ENCODE peak calls at places on chromosomes 4 and X, in seven cellular contexts. M is neural progenitor cell, P is mesenchymal stem cell, A is astrocyte, V is OCI-LY7, Y is H1, O is K562. Q is an unnamed sample. For H3K36me3, the result is how much of the 10 kb centered on the place peaks cover.

GRCh38 chrX:81301877-81302276 is 100.0 kb downstream of the SH3BGRL start:
- DNase-seq in P (no peak), Y (no peak), O (no peak), M (no peak), A (peak), V (no peak), Q (peak)

GRCh38 chr4:153018031-153018430 is 81.9 kb downstream of the FHDC1 start:
- DNase-seq in M (no peak), Y (no peak), P (no peak), O (no peak), V (no peak), A (no peak), Q (peak)

GRCh38 chrX:44314855-44315254 is 28.6 kb downstream of the EFHC2 start:
- DNase-seq in Y (no peak), O (peak), M (no peak), A (no peak), P (no peak), V (no peak), Q (no peak)

GRCh38 chrX:19544693-19545305 is 29.5 kb upstream of the MAP3K15 start:
- DNase-seq in P (peak), M (peak), O (peak), A (peak), V (peak), Y (no peak), Q (peak)

GRCh38 chr4:2875556-2875955 is 31.9 kb downstream of the ADD1 start:
- DNase-seq in A (no peak), O (no peak), P (no peak), M (no peak), Y (no peak), V (no peak), Q (no peak)

GRCh38 chr4:57448452-57448851 is 338.3 kb upstream of the IGFBP7 start:
- DNase-seq in V (no peak), O (no peak), P (no peak), M (no peak), A (no peak), Y (no peak), Q (no peak)

GRCh38 chr4:187608001-187608421 is 387.6 kb upstream of the ZFP42 start:
- DNase-seq in A (peak), Y (no peak), O (no peak), V (no peak), M (no peak), P (peak), Q (peak)

GRCh38 chrX:21126661-21127060 is 247.6 kb upstream of the CNKSR2 start:
- DNase-seq in O (no peak), A (no peak), P (no peak), M (no peak), V (no peak), Y (no peak), Q (no peak)

GRCh38 chr4:182576609-182577289 is 333.5 kb downstream of the TENM3 start:
- DNase-seq in Y (no peak), M (peak), A (peak), O (no peak), P (no peak), V (no peak), Q (no peak)

GRCh38 chr4:67700119-67700873 is 659 bp downstream of the UBA6 start:
- DNase-seq in Y (no peak), M (no peak), O (peak), P (peak), A (peak), V (peak), Q (no peak)

GRCh38 chr4:148845609-148846008 is 403.4 kb upstream of the NR3C2 start:
- DNase-seq in M (no peak), A (no peak), Y (no peak), O (no peak), V (no peak), P (no peak), Q (no peak)

GRCh38 chr4:165293927-165294649 is 33.4 kb upstream of the MSMO1 start:
- DNase-seq in Y (no peak), P (no peak), A (no peak), M (no peak), V (peak), O (no peak), Q (no peak)
- H2AFZ ChIP-seq in Y (no peak), P (no peak), A (no peak), M (no peak), V (peak), O (no peak), Q (no peak)

GRCh38 chr4:39846135-39846534 is 131.6 kb downstream of the PDS5A start:
- DNase-seq in V (no peak), A (peak), O (no peak), P (no peak), Y (no peak), M (no peak), Q (peak)

GRCh38 chr4:39850727-39851126 is 127.0 kb downstream of the PDS5A start:
- DNase-seq in Y (no peak), P (no peak), M (no peak), O (no peak), A (no peak), V (no peak), Q (no peak)

GRCh38 chr4:39841894-39842293 is 135.8 kb downstream of the PDS5A start:
- DNase-seq in A (no peak), O (no peak), M (no peak), Y (no peak), P (no peak), V (no peak), Q (no peak)

DNA sequence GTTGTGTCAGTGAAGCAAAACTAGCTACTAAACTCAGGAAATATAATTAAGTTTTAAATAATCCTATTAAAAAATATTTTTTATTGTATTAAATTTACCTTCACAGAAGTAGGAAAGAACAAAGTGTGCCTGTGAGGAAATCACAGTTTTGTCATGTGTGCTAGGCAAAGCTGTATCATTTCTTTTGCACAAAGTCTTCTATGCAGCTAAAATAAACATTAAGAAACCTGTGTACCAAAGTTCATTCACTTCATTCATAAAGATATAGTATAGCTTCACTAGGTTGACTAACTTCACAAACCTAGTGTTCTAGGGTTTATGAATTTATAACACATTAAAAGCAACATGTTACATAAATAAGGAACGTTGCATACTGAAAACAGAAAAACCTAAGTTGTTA is 131.0 kb downstream of the PDS5A start:
- DNase-seq in P (no peak), A (no peak), Y (no peak), O (no peak), V (no peak), M (no peak), Q (no peak)
- H3K36me3 ChIP-seq in P (half or more), A (under half), Y (under half), O (half or more), V (half or more), M (under half), Q (under half)

GRCh38 chr4:38454284-38454683 is 209.7 kb upstream of the KLF3 start:
- DNase-seq in A (no peak), Y (no peak), P (no peak), M (no peak), V (no peak), O (no peak), Q (no peak)

GRCh38 chr4:38452009-38452408 is 212.0 kb upstream of the KLF3 start:
- DNase-seq in P (no peak), O (no peak), Y (no peak), A (no peak), M (no peak), V (no peak), Q (no peak)

GRCh38 chr4:38453253-38453881 is 210.6 kb upstream of the KLF3 start:
- DNase-seq in O (no peak), V (no peak), M (no peak), Y (no peak), P (no peak), A (no peak), Q (no peak)

GRCh38 chr4:38455092-38455855 is 208.7 kb upstream of the KLF3 start:
- DNase-seq in V (no peak), M (no peak), P (no peak), O (no peak), Y (no peak), A (no peak), Q (no peak)

GRCh38 chr4:38456096-38456495 is 207.9 kb upstream of the KLF3 start:
- DNase-seq in V (no peak), O (no peak), P (no peak), A (no peak), Y (no peak), M (no peak), Q (no peak)
- H2AFZ ChIP-seq in V (no peak), O (no peak), P (no peak), A (no peak), Y (no peak), M (no peak), Q (no peak)

DNA sequence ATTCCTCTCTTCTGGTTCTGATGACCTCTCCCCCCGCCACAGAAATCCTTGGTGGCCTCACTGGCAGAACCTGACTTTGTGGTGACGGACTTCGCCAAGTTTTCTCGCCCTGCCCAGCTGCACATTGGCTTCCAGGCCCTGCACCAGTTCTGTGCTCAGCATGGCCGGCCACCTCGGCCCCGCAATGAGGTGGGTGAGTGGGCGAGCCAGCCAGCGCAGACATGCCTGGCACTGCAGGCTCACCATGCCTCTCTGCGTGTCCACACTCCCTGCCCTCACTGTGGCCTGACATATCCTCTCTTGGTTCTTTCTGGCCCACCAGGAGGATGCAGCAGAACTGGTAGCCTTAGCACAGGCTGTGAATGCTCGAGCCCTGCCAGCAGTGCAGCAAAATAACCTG is 8.7 kb downstream of the UBA1 start:
- DNase-seq in A (no peak), Y (no peak), M (no peak), P (no peak), V (no peak), O (no peak), Q (no peak)
- H3K36me3 ChIP-seq in A (half or more), Y (half or more), M (under half), P (half or more), V (half or more), O (half or more), Q (half or more)